ENCODE peak calls at places on chromosomes 2 and 18, in eight cellular contexts. V is WERI-Rb-1, I is heart right ventricle, L is AG09319, F is RWPE1, H is cardiac muscle cell, N is hepatocyte, G is epithelial cell of esophagus. J is an unnamed sample.

GRCh38 chr2:206873426-206873825 is 65.9 kb upstream of the CPO start:
- DNase-seq in I (no peak), F (no peak), V (no peak), N (no peak), H (peak; percentile 14), G (no peak), L (no peak), J (no peak)

GRCh38 chr2:137155351-137156104 is 390.2 kb downstream of the THSD7B start:
- DNase-seq in G (peak; percentile 31), F (peak; percentile 18), L (no peak), H (no peak), I (no peak), V (no peak), N (no peak), J (no peak)

GRCh38 chr2:67050621-67051020 is 346.5 kb upstream of the ETAA1 start:
- DNase-seq in V (no peak), I (no peak), L (no peak), G (peak; percentile 63), F (no peak), H (no peak), N (no peak), J (no peak)

GRCh38 chr18:13220326-13220991 is 1.9 kb downstream of the LDLRAD4 start:
- DNase-seq in F (no peak), I (peak; percentile 34), H (peak; percentile 12), V (no peak), N (peak; percentile 34), L (no peak), G (no peak), J (no peak)

GRCh38 chr2:205369813-205370212 is 312.5 kb upstream of the NRP2 start:
- DNase-seq in G (no peak), N (no peak), H (no peak), V (no peak), I (peak; percentile 31), F (no peak), L (no peak), J (no peak)

GRCh38 chr18:74066018-74066417 is 81.6 kb downstream of the FBXO15 start:
- DNase-seq in V (no peak), N (no peak), G (no peak), H (no peak), F (no peak), L (no peak), I (no peak), J (no peak)

GRCh38 chr18:77086656-77087390 is 45.8 kb downstream of the MBP start:
- DNase-seq in I (no peak), H (no peak), L (no peak), V (no peak), N (peak; percentile 64), G (no peak), F (no peak), J (no peak)

GRCh38 chr2:223048519-223048918 is 3.5 kb upstream of the KCNE4 start:
- DNase-seq in I (no peak), V (no peak), N (no peak), H (no peak), F (no peak), G (no peak), L (no peak), J (no peak)

GRCh38 chr2:12964904-12965539 is 248.3 kb downstream of the TRIB2 start:
- DNase-seq in I (no peak), V (no peak), H (no peak), G (no peak), N (no peak), L (no peak), F (no peak), J (no peak)

GRCh38 chr2:36352711-36353110 is 2.9 kb upstream of the CRIM1 start:
- DNase-seq in F (no peak), N (no peak), V (no peak), I (no peak), L (no peak), G (peak; percentile 83), H (no peak), J (no peak)

GRCh38 chr2:232622563-232622962 is 10.8 kb upstream of the EFHD1 start:
- DNase-seq in G (no peak), L (no peak), V (no peak), I (no peak), H (no peak), N (no peak), F (no peak), J (no peak)

GRCh38 chr2:168024459-168024858 is 222.9 kb downstream of the STK39 start:
- DNase-seq in H (no peak), L (no peak), I (no peak), F (no peak), N (no peak), G (no peak), V (no peak), J (no peak)

GRCh38 chr2:42052702-42053481 is 5.1 kb downstream of the PKDCC start:
- DNase-seq in N (peak; percentile 56), G (no peak), L (no peak), H (peak; percentile 45), V (no peak), I (no peak), F (no peak), J (no peak)

DNA sequence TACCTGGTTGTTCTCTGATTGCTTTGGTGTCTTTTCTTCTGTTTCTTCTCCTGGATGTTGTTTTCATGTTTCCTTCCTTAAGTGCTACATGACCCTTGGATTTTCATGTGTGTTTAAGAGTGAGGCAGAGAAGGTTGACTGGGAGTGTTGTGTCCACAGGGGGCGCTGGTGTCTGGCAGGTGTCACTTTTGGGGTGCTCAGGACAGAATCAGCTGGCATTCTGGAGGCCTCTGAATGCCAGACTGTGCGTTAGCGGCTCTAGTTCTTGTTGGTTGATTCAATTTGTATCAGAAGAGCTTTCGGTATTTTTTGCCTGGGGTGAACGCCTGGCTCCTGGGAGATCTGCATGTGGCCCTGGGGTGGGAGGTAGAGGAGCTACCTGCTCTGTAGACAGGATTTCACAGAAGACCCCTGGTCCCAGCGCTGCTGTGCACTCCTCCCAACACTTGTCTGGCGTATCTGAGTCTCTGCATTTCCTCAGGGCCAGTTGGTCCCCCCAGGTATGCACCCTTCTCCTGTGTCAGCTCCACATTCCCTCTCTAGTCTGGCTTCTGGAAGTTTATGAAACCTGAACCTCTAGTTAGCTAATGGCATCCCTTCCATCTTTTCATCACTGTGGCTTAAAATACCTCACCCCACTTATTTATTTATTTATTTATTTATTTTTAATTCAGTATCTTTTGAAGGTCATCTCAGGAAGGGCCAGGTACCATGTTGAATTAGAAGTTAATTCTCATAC is 1.1 kb downstream of the GREB1 start:
- DNase-seq in F (no peak), G (no peak), V (no peak), L (no peak), I (no peak), H (peak; percentile 39), N (no peak), J (no peak)
- TF ChIP-seq CTCF in F (no peak), G (peak; percentile 12), V (peak; percentile 60), L (no peak), I (no peak), H (peak; percentile 19), N (peak; percentile 14), J (peak; percentile 10)

DNA sequence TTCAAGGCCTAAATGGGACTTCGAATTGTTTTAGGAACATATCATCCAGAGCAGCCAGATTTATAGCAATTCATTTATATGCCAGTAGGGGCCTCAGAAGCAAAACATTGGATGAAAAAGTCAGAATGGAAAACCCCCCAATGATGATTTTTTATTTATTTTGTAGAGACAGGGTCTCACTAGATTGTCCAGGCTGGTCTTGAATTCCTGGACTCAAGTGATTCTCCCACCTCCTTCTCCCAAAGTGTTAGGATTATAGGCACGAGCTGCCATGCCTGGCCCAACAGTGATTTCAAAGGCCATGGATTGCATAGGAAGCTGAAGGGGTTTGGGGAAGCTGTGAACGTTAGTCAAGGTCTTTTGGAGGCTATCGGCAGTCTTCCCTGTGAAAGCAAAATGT is 21.9 kb upstream of the MCFD2 start:
- DNase-seq in H (no peak), G (no peak), L (no peak), N (no peak), I (no peak), V (no peak), F (no peak), J (no peak)
- TF ChIP-seq CTCF in H (peak; percentile 42), G (peak; percentile 47), L (peak; percentile 33), N (peak; percentile 16), I (peak; percentile 32), V (no peak), F (peak; percentile 35), J (no peak)

DNA sequence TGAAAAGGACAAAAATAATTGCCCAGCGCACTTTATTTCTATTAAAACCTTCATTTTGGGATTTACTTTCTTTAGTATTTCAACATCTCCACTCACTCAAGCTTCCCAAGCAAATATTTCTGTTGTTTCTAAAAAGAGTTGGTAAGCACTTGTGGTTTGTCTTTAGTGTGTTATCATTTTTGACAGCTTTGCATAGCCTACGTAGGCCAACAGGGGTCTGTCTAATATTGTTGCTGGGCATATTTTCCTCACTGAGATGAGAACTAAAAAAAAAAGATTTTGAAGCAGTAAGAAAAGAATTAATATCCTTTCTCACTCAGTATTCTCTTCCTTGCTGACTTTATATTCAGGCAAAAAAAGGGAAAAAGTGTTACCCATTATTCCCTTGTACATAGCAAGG is 494.1 kb downstream of the ARHGAP15 start:
- DNase-seq in H (no peak), N (no peak), I (no peak), L (no peak), G (no peak), F (no peak), V (no peak), J (no peak)
- TF ChIP-seq CTCF in H (no peak), N (peak; percentile 31), I (no peak), L (no peak), G (no peak), F (no peak), V (no peak), J (no peak)

GRCh38 chr2:218996937-218997336 is 3.7 kb upstream of the CRYBA2 start:
- DNase-seq in L (no peak), N (no peak), G (no peak), I (no peak), V (no peak), F (no peak), H (no peak), J (no peak)

GRCh38 chr2:218997730-218998129 is 4.5 kb upstream of the CRYBA2 start:
- DNase-seq in V (no peak), N (no peak), F (no peak), H (no peak), G (no peak), L (no peak), I (no peak), J (no peak)

GRCh38 chr2:218998414-218999002 is 5.3 kb upstream of the CRYBA2 start:
- DNase-seq in H (no peak), N (no peak), G (no peak), I (no peak), L (no peak), V (no peak), F (peak; percentile 45), J (no peak)

GRCh38 chr2:218995561-218995960 is 2.3 kb upstream of the CRYBA2 start:
- DNase-seq in F (no peak), I (no peak), L (no peak), N (no peak), V (no peak), H (no peak), G (no peak), J (no peak)

DNA sequence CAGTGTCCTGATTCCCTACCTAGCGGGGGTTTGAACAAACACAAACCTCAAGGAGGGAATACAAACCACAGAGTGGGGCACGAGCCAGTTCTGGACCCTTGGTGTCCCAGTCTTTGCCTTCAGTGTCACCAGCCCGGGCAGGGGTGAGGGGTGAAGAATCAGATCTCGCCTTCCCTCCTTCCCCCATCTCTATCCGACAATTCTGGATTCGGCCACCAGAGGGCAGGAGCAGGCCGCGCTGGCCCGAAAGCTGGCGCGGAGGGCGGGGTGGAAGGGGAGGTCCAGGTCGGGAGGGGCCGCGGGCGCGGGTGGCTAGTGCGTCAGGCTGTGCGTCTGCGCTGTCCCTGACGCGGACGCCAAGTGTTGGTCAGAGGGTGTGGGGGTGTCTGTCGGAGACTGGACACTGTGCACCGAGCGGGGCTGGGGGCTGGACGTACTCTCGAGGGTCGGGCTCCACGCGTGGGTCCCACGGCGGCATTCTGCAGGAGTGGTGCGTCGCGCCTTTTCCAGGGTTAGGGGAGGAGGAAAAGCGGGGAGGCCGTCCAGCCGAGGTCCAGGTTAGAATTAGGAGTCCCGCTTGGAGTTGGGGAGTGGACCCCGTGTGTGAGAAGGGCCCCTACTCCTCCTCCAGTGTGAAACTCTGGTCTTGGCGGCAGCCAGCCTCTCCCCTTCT is 2.9 kb upstream of the CRYBA2 start:
- DNase-seq in F (peak; percentile 90), N (peak; percentile 94), H (peak; percentile 87), G (peak; percentile 79), I (peak; percentile 86), L (peak; percentile 42), V (peak; percentile 94), J (peak; percentile 98)
- TF ChIP-seq CTCF in F (peak; percentile 90), N (peak; percentile 93), H (peak; percentile 89), G (peak; percentile 78), I (peak; percentile 92), L (peak; percentile 86), V (peak; percentile 86), J (peak; percentile 86)

J was measured in D721Med.